ENCODE peak calls at places on chromosomes 6 and 20, in eight cellular contexts. R, B, M, A, V, H, W and S are unnamed samples. For H3K4me1, the result is how much of the 10 kb centered on the place peaks cover.

GRCh38 chr20:9070304-9070703 is 1.4 kb downstream of the PLCB4 start:
- DNase-seq in M (no peak), H (no peak), B (no peak), A (no peak), V (no peak), R (no peak), W (no peak), S (no peak)

GRCh38 chr6:111764238-111765182 is 108.7 kb downstream of the FYN start:
- DNase-seq in A (peak), V (no peak), H (no peak), M (no peak), B (peak), W (peak), R (no peak), S (no peak)

GRCh38 chr20:19710336-19710721 is 47.7 kb upstream of the RIN2 start:
- DNase-seq in M (no peak), H (no peak), A (peak), W (no peak), R (no peak), V (no peak), B (no peak), S (no peak)

GRCh38 chr6:128370072-128370471 is 150.3 kb downstream of the PTPRK start:
- DNase-seq in W (peak), H (no peak), M (no peak), B (no peak), A (no peak), R (no peak), V (peak), S (peak)

GRCh38 chr6:22027226-22027725 is 269.6 kb downstream of the PRL start:
- DNase-seq in B (no peak), H (no peak), M (no peak), V (no peak), W (no peak), A (no peak), R (no peak), S (no peak)

GRCh38 chr6:90610291-90610670 is 23.4 kb upstream of the MAP3K7 start:
- DNase-seq in W (no peak), H (no peak), A (no peak), M (no peak), R (no peak), B (peak), V (no peak), S (peak)

GRCh38 chr20:13396036-13396435 is 175.0 kb downstream of the ISM1 start:
- DNase-seq in M (no peak), V (peak), R (no peak), A (no peak), H (no peak), W (peak), B (no peak), S (no peak)

GRCh38 chr6:44107017-44107416 is 20.2 kb downstream of the MRPL14 start:
- DNase-seq in M (no peak), W (no peak), R (no peak), H (no peak), B (no peak), V (peak), A (no peak), S (no peak)

GRCh38 chr6:138722425-138723371 is 50.9 kb upstream of the CCDC28A start:
- DNase-seq in A (no peak), R (no peak), B (no peak), W (peak), H (no peak), V (peak), M (no peak), S (peak)

GRCh38 chr6:152372945-152373344 is 264.2 kb downstream of the SYNE1 start:
- DNase-seq in R (no peak), H (no peak), A (no peak), M (no peak), B (no peak), W (no peak), V (no peak), S (no peak)

GRCh38 chr6:158481612-158482473 is 78.0 kb upstream of the TMEM181 start:
- DNase-seq in R (no peak), B (no peak), V (peak), W (peak), A (no peak), H (no peak), M (no peak), S (peak)

GRCh38 chr20:2837561-2837960 is 2.9 kb downstream of the PCED1A start:
- DNase-seq in M (no peak), W (no peak), B (no peak), A (no peak), R (no peak), H (no peak), V (no peak), S (no peak)

GRCh38 chr6:71887006-71887743 is 825 bp downstream of the RIMS1 start:
- DNase-seq in V (no peak), A (no peak), M (no peak), R (peak), B (peak), H (no peak), W (no peak), S (no peak)

GRCh38 chr20:32576560-32576959 is 8.6 kb downstream of the NOL4L start:
- DNase-seq in H (no peak), A (no peak), R (no peak), B (no peak), W (no peak), M (no peak), V (no peak), S (no peak)

GRCh38 chr6:23654745-23655144 is 471.3 kb upstream of the NRSN1 start:
- DNase-seq in R (no peak), M (no peak), H (no peak), A (peak), B (no peak), W (no peak), V (no peak), S (no peak)

GRCh38 chr20:6384956-6385355 is 262.1 kb upstream of the FERMT1 start:
- DNase-seq in W (no peak), V (no peak), H (no peak), M (no peak), R (no peak), A (no peak), B (no peak), S (no peak)

GRCh38 chr20:45445805-45446562 is 23.6 kb upstream of the WFDC2 start:
- DNase-seq in B (peak), A (peak), W (no peak), M (no peak), V (no peak), R (no peak), H (no peak), S (no peak)

GRCh38 chr6:148616811-148617210 is 130.0 kb upstream of the UST start:
- DNase-seq in H (no peak), W (no peak), R (no peak), V (peak), B (no peak), M (no peak), A (no peak), S (no peak)

GRCh38 chr20:58179432-58180099 is 48.9 kb downstream of the ANKRD60 start:
- DNase-seq in R (peak), H (no peak), B (peak), M (peak), W (no peak), A (peak), V (no peak), S (no peak)

GRCh38 chr6:116667620-116668019 is 946 bp downstream of the ZUP1 start:
- DNase-seq in W (no peak), B (no peak), H (no peak), M (no peak), V (no peak), R (no peak), A (no peak), S (no peak)

GRCh38 chr20:19001177-19001576 is 187.6 kb downstream of the SCP2D1 start:
- DNase-seq in A (no peak), M (no peak), V (no peak), H (no peak), W (no peak), B (no peak), R (no peak), S (peak)

GRCh38 chr6:8707956-8708772 is 272.8 kb upstream of the SLC35B3 start:
- DNase-seq in V (no peak), H (peak), R (no peak), A (peak), M (no peak), B (peak), W (no peak), S (peak)

DNA sequence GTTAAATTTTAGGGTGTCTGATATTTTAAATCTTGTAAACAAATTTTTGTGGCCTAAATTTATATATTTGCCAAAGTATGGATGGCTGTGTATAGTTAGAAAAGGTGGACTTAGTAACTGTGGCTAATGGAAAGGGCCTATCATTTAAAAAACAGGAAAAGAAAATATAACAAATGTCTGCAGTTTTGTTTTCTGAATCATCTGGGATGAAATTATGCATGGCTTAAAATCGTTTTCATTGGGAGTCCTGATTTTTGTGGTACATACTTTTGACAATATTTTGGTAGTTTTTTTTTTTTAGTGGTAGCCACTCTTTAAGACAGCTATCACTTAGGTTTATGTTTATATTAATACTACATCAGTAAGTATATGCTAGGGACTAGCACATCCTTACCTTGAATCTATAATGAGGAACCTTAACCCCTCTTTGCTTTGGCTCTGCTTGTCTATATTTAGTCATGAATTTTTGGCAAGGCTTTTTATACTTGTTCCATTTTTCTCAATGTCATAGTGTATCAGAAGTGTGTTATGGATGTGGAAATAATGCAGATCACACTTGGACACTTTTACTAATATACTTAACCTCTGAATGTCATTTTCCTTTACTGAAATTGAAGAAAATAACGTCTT is 5.6 kb downstream of the ARID1B start:
- DNase-seq in M (no peak), R (no peak), A (no peak), V (no peak), B (no peak), H (no peak), W (no peak), S (no peak)
- H3K4me1 ChIP-seq in M (under half), R (under half), A (half or more), V (under half), B (under half), H (half or more), W (under half), S (under half)

GRCh38 chr20:56957737-56958553 is 308.5 kb downstream of the BMP7 start:
- DNase-seq in M (no peak), R (no peak), B (peak), V (no peak), H (no peak), W (peak), A (no peak), S (no peak)
- TF ChIP-seq CTCF in M (no peak), R (no peak), B (no peak), V (no peak), H (no peak), W (no peak), A (no peak), S (no peak)

DNA sequence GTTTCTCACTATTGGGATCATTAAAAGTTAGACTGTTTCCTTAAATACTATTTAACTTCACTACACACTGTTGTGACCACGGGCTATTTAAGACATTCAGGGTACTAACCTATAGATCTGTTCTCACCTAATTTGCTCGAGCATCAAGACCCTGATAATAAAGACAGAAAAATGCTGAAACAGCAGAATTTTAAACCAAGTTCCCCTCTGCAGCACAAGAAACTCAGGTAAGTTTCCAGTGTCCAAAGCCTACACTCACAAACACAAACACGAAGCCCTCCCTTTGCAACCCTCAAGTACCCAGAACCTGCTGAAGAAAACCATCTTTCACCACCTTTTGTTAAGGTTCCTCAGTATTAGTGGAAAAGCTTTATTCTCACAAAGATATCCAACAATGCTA is 4.0 kb downstream of the SNX5 start:
- DNase-seq in B (no peak), H (no peak), R (no peak), A (no peak), W (no peak), M (no peak), V (no peak), S (no peak)
- H3K4me1 ChIP-seq in B (under half), H (half or more), R (under half), A (half or more), W (under half), M (under half), V (under half), S (under half)

GRCh38 chr20:62702886-62703852 is 5.5 kb upstream of the NTSR1 start:
- DNase-seq in B (no peak), V (peak), R (peak), M (no peak), A (no peak), W (peak), H (peak), S (peak)
- TF ChIP-seq CTCF in B (peak), V (peak), R (no peak), M (no peak), A (peak), W (peak), H (peak), S (peak)

DNA sequence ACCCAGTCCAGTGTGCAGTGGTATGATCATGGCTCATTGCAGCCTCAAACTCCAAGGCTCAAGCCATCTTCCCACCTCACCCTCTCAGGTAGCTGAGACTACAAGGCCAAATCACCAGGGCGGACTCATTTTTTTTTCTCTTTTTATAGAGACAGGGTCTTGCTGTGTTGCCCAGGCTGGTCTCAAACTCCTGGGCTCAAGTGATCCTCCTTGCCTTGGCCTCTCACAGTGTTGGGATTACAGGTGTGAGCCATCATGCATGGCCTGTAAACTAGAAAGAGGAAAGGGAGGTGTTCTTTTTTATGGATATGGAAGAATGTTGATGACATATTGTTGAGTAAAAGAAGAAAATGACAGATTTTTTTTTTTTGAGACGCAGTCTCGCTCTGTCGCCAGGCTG is 5.1 kb upstream of the BEND3 start:
- DNase-seq in R (no peak), V (no peak), A (no peak), H (no peak), B (no peak), W (no peak), M (no peak), S (no peak)
- H3K4me1 ChIP-seq in R (under half), V (under half), A (under half), H (under half), B (under half), W (under half), M (under half), S (under half)

GRCh38 chr20:21708738-21709534 is 3.5 kb downstream of the PAX1 start:
- DNase-seq in V (no peak), H (no peak), W (no peak), A (no peak), M (no peak), B (no peak), R (no peak), S (no peak)
- TF ChIP-seq CTCF in V (no peak), H (no peak), W (no peak), A (no peak), M (no peak), B (no peak), R (no peak), S (no peak)

GRCh38 chr20:25033941-25034335 is 24.0 kb downstream of the ACSS1 start:
- DNase-seq in A (no peak), M (no peak), V (no peak), H (no peak), W (no peak), B (no peak), R (no peak), S (no peak)
- H3K4me1 ChIP-seq in A (half or more), M (under half), V (under half), H (under half), W (under half), B (under half), R (under half), S (under half)

DNA sequence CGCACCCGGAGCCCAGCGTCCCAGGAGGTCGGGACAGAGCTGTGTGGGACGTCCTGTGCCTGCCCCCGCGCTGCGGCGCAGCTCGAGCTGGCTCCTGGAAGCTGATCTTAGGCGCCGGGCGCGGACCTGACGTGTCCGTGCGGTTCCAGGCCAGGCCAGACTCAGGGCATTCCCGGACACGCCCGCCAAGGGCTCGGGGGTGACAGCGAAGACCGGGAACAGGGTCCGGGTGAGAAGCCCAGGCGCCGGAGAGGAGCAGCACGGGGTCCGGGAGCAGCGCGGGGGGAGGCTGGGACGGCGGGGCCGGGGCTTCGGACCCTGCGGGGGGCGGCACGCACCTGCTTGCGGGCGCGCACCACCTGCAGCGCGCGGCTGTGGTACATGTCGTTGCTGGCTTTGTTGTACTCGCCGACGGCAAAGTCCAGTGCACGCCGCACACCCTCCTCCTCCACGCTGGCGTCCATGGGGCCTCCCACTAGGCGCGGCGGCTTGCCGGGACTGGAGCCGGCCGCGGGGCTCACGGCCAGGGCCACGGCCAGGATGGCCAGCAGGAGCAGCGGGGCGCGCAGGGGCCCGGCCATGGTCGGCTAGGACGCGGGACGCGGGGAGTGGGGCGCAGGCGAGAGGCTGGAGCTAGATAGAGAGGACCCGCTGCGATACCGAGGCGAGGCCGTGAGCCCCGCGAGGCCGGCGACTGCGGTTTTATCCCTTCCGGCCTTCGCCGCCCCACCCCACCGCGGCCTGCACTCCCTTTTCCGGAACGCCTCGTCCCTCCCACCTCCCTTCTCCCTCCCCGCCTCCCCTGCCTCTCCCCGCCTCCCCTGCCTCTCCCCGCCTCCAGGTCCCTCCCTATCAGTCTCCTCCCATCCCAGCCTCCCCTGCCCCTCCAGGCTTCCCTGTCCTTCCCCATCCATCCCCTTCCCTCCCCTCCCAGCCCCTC is at the start of gene CST3:
- DNase-seq in W (peak), V (peak), R (peak), H (peak), B (peak), A (peak), M (peak), S (no peak)
- TF ChIP-seq CTCF in W (no peak), V (no peak), R (peak), H (no peak), B (no peak), A (no peak), M (no peak), S (no peak)